ENCODE peak calls at places on chromosomes 3 and 15, in eight cellular contexts. One of them, this sample, is unnamed. For H4K20me1, the result is how much of the 10 kb centered on the place peaks cover.

GRCh38 chr3:29555590-29555989 is 274.7 kb downstream of the RBMS3 start:
- DNase-seq in neural progenitor cell: no peak
- DNase-seq in MM.1S: no peak
- DNase-seq in H9: no peak
- DNase-seq in Karpas-422: no peak
- DNase-seq in astrocyte: peak
- DNase-seq in GM12878: no peak
- DNase-seq in HCT116: no peak
- DNase-seq in this sample: no peak

GRCh38 chr15:30872341-30872748 is 31.4 kb upstream of the FAN1 start:
- DNase-seq in neural progenitor cell: no peak
- DNase-seq in MM.1S: no peak
- DNase-seq in H9: no peak
- DNase-seq in Karpas-422: no peak
- DNase-seq in astrocyte: no peak
- DNase-seq in GM12878: no peak
- DNase-seq in HCT116: no peak
- DNase-seq in this sample: no peak

GRCh38 chr15:75659141-75659771 is 11.5 kb downstream of the SNX33 start:
- DNase-seq in neural progenitor cell: no peak
- DNase-seq in MM.1S: no peak
- DNase-seq in H9: no peak
- DNase-seq in Karpas-422: no peak
- DNase-seq in astrocyte: no peak
- DNase-seq in GM12878: no peak
- DNase-seq in HCT116: no peak
- DNase-seq in this sample: no peak

GRCh38 chr3:127452321-127452821 is 138.2 kb downstream of the TPRA1 start:
- DNase-seq in neural progenitor cell: peak
- DNase-seq in MM.1S: no peak
- DNase-seq in H9: peak
- DNase-seq in Karpas-422: no peak
- DNase-seq in astrocyte: no peak
- DNase-seq in GM12878: no peak
- DNase-seq in HCT116: no peak
- DNase-seq in this sample: no peak

GRCh38 chr3:174855002-174855401 is 4.1 kb upstream of the NAALADL2 start:
- DNase-seq in neural progenitor cell: no peak
- DNase-seq in MM.1S: no peak
- DNase-seq in H9: no peak
- DNase-seq in Karpas-422: no peak
- DNase-seq in astrocyte: no peak
- DNase-seq in GM12878: no peak
- DNase-seq in HCT116: no peak
- DNase-seq in this sample: no peak

GRCh38 chr3:60126905-60127304 is 1077.1 kb upstream of the CFAP20DC start:
- DNase-seq in neural progenitor cell: no peak
- DNase-seq in MM.1S: no peak
- DNase-seq in H9: no peak
- DNase-seq in Karpas-422: no peak
- DNase-seq in astrocyte: no peak
- DNase-seq in GM12878: no peak
- DNase-seq in HCT116: no peak
- DNase-seq in this sample: no peak

GRCh38 chr3:186932281-186933181 is 2.2 kb downstream of the ST6GAL1 start:
- DNase-seq in neural progenitor cell: peak
- DNase-seq in MM.1S: no peak
- DNase-seq in H9: no peak
- DNase-seq in Karpas-422: peak
- DNase-seq in astrocyte: no peak
- DNase-seq in GM12878: no peak
- DNase-seq in HCT116: no peak
- DNase-seq in this sample: no peak

GRCh38 chr3:29156071-29156715 is 124.7 kb upstream of the RBMS3 start:
- DNase-seq in neural progenitor cell: peak
- DNase-seq in MM.1S: no peak
- DNase-seq in H9: peak
- DNase-seq in Karpas-422: no peak
- DNase-seq in astrocyte: no peak
- DNase-seq in GM12878: no peak
- DNase-seq in HCT116: no peak
- DNase-seq in this sample: no peak

GRCh38 chr3:118097226-118097625 is 937.4 kb downstream of the IGSF11 start:
- DNase-seq in neural progenitor cell: no peak
- DNase-seq in MM.1S: no peak
- DNase-seq in H9: no peak
- DNase-seq in Karpas-422: no peak
- DNase-seq in astrocyte: no peak
- DNase-seq in GM12878: no peak
- DNase-seq in HCT116: no peak
- DNase-seq in this sample: no peak

GRCh38 chr3:111690242-111690641 is 95.1 kb upstream of the ZBED2 start:
- DNase-seq in neural progenitor cell: peak
- DNase-seq in MM.1S: no peak
- DNase-seq in H9: no peak
- DNase-seq in Karpas-422: no peak
- DNase-seq in astrocyte: peak
- DNase-seq in GM12878: no peak
- DNase-seq in HCT116: no peak
- DNase-seq in this sample: no peak

GRCh38 chr3:69558912-69559311 is 173.0 kb upstream of the FRMD4B start:
- DNase-seq in neural progenitor cell: no peak
- DNase-seq in MM.1S: no peak
- DNase-seq in H9: no peak
- DNase-seq in Karpas-422: no peak
- DNase-seq in astrocyte: no peak
- DNase-seq in GM12878: no peak
- DNase-seq in HCT116: no peak
- DNase-seq in this sample: no peak

GRCh38 chr3:106092792-106093191 is 224.0 kb upstream of the CBLB start:
- DNase-seq in neural progenitor cell: no peak
- DNase-seq in MM.1S: no peak
- DNase-seq in H9: no peak
- DNase-seq in Karpas-422: no peak
- DNase-seq in astrocyte: no peak
- DNase-seq in GM12878: no peak
- DNase-seq in HCT116: no peak
- DNase-seq in this sample: no peak

GRCh38 chr3:114974387-114974786 is 172.7 kb downstream of the ZBTB20 start:
- DNase-seq in neural progenitor cell: no peak
- DNase-seq in MM.1S: no peak
- DNase-seq in H9: no peak
- DNase-seq in Karpas-422: no peak
- DNase-seq in astrocyte: no peak
- DNase-seq in GM12878: no peak
- DNase-seq in HCT116: no peak
- DNase-seq in this sample: no peak

GRCh38 chr3:143084856-143085731 is 34.5 kb upstream of the CHST2 start:
- DNase-seq in neural progenitor cell: no peak
- DNase-seq in MM.1S: no peak
- DNase-seq in H9: no peak
- DNase-seq in Karpas-422: peak
- DNase-seq in astrocyte: peak
- DNase-seq in GM12878: peak
- DNase-seq in HCT116: no peak
- DNase-seq in this sample: no peak

GRCh38 chr3:140955645-140956044 is 14.0 kb downstream of the SLC25A36 start:
- DNase-seq in neural progenitor cell: no peak
- DNase-seq in MM.1S: no peak
- DNase-seq in H9: no peak
- DNase-seq in Karpas-422: no peak
- DNase-seq in astrocyte: no peak
- DNase-seq in GM12878: no peak
- DNase-seq in HCT116: no peak
- DNase-seq in this sample: no peak

GRCh38 chr3:140954576-140954975 is 12.9 kb downstream of the SLC25A36 start:
- DNase-seq in neural progenitor cell: no peak
- DNase-seq in MM.1S: no peak
- DNase-seq in H9: no peak
- DNase-seq in Karpas-422: no peak
- DNase-seq in astrocyte: no peak
- DNase-seq in GM12878: no peak
- DNase-seq in HCT116: no peak
- DNase-seq in this sample: no peak

GRCh38 chr3:140956058-140956835 is 14.6 kb downstream of the SLC25A36 start:
- DNase-seq in neural progenitor cell: no peak
- DNase-seq in MM.1S: no peak
- DNase-seq in H9: no peak
- DNase-seq in Karpas-422: no peak
- DNase-seq in astrocyte: no peak
- DNase-seq in GM12878: no peak
- DNase-seq in HCT116: no peak
- DNase-seq in this sample: no peak

GRCh38 chr3:140950154-140950553 is 8.5 kb downstream of the SLC25A36 start:
- DNase-seq in neural progenitor cell: no peak
- DNase-seq in MM.1S: no peak
- DNase-seq in H9: no peak
- DNase-seq in Karpas-422: no peak
- DNase-seq in astrocyte: no peak
- DNase-seq in GM12878: no peak
- DNase-seq in HCT116: no peak
- DNase-seq in this sample: no peak

DNA sequence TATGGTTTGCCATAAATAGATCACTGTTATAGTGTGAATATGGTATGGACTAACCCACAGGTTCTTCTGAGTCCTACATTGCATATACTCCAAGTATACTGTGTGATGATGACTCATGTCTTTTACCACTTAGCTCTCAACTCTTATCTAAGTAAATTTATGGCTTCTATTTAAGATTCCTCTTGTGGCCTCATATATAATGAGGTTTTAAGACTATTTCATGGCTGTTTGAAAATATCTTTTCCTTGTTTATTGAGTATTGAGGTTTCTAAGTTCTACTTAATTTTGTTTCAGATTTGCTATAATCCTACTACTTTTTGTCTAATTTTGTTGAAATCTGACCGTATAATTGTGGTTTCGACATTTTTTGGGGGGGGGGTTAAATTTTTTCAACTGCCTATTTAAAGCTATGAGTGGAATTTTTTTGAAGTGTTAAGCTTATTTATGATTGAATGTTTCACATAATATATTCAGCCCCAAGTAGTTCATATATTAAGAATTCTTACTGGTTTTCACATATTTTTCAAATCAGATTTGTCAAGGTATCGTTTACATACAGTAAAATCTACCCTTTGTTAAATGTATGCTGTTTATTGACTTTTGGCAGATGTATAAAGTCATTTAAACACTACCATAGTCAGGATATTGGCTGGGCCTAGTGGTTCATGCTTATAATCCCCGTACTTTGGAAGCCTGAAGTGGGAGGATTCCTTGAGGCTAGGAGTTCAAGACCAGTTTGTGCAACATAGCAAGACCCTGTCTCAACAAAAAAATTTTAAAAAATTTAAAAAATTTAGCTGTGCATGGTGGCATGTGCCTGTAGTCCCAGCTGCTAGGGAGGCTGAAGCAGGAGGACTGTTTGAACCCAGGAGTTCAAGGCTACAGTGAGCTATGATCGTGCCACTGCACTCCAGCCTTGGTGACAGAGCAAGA is 11.7 kb downstream of the SLC25A36 start:
- DNase-seq in neural progenitor cell: no peak
- DNase-seq in MM.1S: no peak
- DNase-seq in H9: no peak
- DNase-seq in Karpas-422: no peak
- DNase-seq in astrocyte: peak
- DNase-seq in GM12878: no peak
- DNase-seq in HCT116: no peak
- DNase-seq in this sample: no peak
- H4K20me1 ChIP-seq in neural progenitor cell: half or more
- H4K20me1 ChIP-seq in MM.1S: under half
- H4K20me1 ChIP-seq in H9: under half
- H4K20me1 ChIP-seq in Karpas-422: under half
- H4K20me1 ChIP-seq in astrocyte: half or more
- H4K20me1 ChIP-seq in GM12878: under half
- H4K20me1 ChIP-seq in HCT116: under half
- H4K20me1 ChIP-seq in this sample: half or more

GRCh38 chr3:43294975-43295374 is 8.6 kb downstream of the SNRK start:
- DNase-seq in neural progenitor cell: no peak
- DNase-seq in MM.1S: no peak
- DNase-seq in H9: no peak
- DNase-seq in Karpas-422: no peak
- DNase-seq in astrocyte: peak
- DNase-seq in GM12878: no peak
- DNase-seq in HCT116: no peak
- DNase-seq in this sample: no peak
- H4K20me1 ChIP-seq in neural progenitor cell: half or more
- H4K20me1 ChIP-seq in MM.1S: under half
- H4K20me1 ChIP-seq in H9: under half
- H4K20me1 ChIP-seq in Karpas-422: under half
- H4K20me1 ChIP-seq in astrocyte: half or more
- H4K20me1 ChIP-seq in GM12878: under half
- H4K20me1 ChIP-seq in HCT116: under half
- H4K20me1 ChIP-seq in this sample: under half

GRCh38 chr3:72798552-72799195 is 49.6 kb downstream of the SHQ1 start:
- DNase-seq in neural progenitor cell: no peak
- DNase-seq in MM.1S: no peak
- DNase-seq in H9: no peak
- DNase-seq in Karpas-422: no peak
- DNase-seq in astrocyte: no peak
- DNase-seq in GM12878: no peak
- DNase-seq in HCT116: no peak
- DNase-seq in this sample: peak

GRCh38 chr3:72794079-72794478 is 54.2 kb downstream of the SHQ1 start:
- DNase-seq in neural progenitor cell: no peak
- DNase-seq in MM.1S: no peak
- DNase-seq in H9: no peak
- DNase-seq in Karpas-422: no peak
- DNase-seq in astrocyte: no peak
- DNase-seq in GM12878: no peak
- DNase-seq in HCT116: no peak
- DNase-seq in this sample: no peak

GRCh38 chr3:72802001-72802400 is 46.2 kb downstream of the SHQ1 start:
- DNase-seq in neural progenitor cell: no peak
- DNase-seq in MM.1S: no peak
- DNase-seq in H9: no peak
- DNase-seq in Karpas-422: no peak
- DNase-seq in astrocyte: no peak
- DNase-seq in GM12878: no peak
- DNase-seq in HCT116: no peak
- DNase-seq in this sample: no peak

GRCh38 chr3:72800869-72801268 is 47.4 kb downstream of the SHQ1 start:
- DNase-seq in neural progenitor cell: no peak
- DNase-seq in MM.1S: no peak
- DNase-seq in H9: no peak
- DNase-seq in Karpas-422: no peak
- DNase-seq in astrocyte: no peak
- DNase-seq in GM12878: no peak
- DNase-seq in HCT116: no peak
- DNase-seq in this sample: no peak

GRCh38 chr3:72797773-72798543 is 50.3 kb downstream of the SHQ1 start:
- DNase-seq in neural progenitor cell: peak
- DNase-seq in MM.1S: no peak
- DNase-seq in H9: no peak
- DNase-seq in Karpas-422: no peak
- DNase-seq in astrocyte: peak
- DNase-seq in GM12878: no peak
- DNase-seq in HCT116: no peak
- DNase-seq in this sample: peak
- H4K20me1 ChIP-seq in neural progenitor cell: under half
- H4K20me1 ChIP-seq in MM.1S: under half
- H4K20me1 ChIP-seq in H9: under half
- H4K20me1 ChIP-seq in Karpas-422: under half
- H4K20me1 ChIP-seq in astrocyte: under half
- H4K20me1 ChIP-seq in GM12878: under half
- H4K20me1 ChIP-seq in HCT116: under half
- H4K20me1 ChIP-seq in this sample: under half

GRCh38 chr15:99614749-99615288 is 49.0 kb downstream of the MEF2A start:
- DNase-seq in neural progenitor cell: no peak
- DNase-seq in MM.1S: no peak
- DNase-seq in H9: no peak
- DNase-seq in Karpas-422: peak
- DNase-seq in astrocyte: no peak
- DNase-seq in GM12878: no peak
- DNase-seq in HCT116: no peak
- DNase-seq in this sample: no peak
- H4K20me1 ChIP-seq in neural progenitor cell: under half
- H4K20me1 ChIP-seq in MM.1S: under half
- H4K20me1 ChIP-seq in H9: under half
- H4K20me1 ChIP-seq in Karpas-422: under half
- H4K20me1 ChIP-seq in astrocyte: half or more
- H4K20me1 ChIP-seq in GM12878: under half
- H4K20me1 ChIP-seq in HCT116: under half
- H4K20me1 ChIP-seq in this sample: half or more